ENCODE peak calls at places on chromosomes 5 and 9, in five cellular contexts. One of them, this sample, is unnamed. For H3K9me3 and H3K36me3, the result is how much of the 10 kb centered on the place peaks cover.

GRCh38 chr5:164335837-164336236 is 830.4 kb downstream of the MAT2B start:
- DNase-seq in ovary: no peak
- DNase-seq in HAP-1: no peak
- DNase-seq in adrenal gland: no peak
- DNase-seq in GM23248: peak
- DNase-seq in this sample: no peak

GRCh38 chr9:13728917-13729811 is 449.7 kb upstream of the MPDZ start:
- DNase-seq in ovary: no peak
- DNase-seq in HAP-1: no peak
- DNase-seq in adrenal gland: no peak
- DNase-seq in GM23248: peak
- DNase-seq in this sample: peak

GRCh38 chr9:17018540-17019196 is 116.2 kb upstream of the CNTLN start:
- DNase-seq in ovary: no peak
- DNase-seq in HAP-1: no peak
- DNase-seq in adrenal gland: no peak
- DNase-seq in GM23248: no peak
- DNase-seq in this sample: no peak

GRCh38 chr9:82436480-82436879 is 447.9 kb downstream of the SPATA31D1 start:
- DNase-seq in ovary: no peak
- DNase-seq in HAP-1: no peak
- DNase-seq in adrenal gland: no peak
- DNase-seq in GM23248: peak
- DNase-seq in this sample: no peak

GRCh38 chr5:83553000-83553486 is 81.5 kb downstream of the VCAN start:
- DNase-seq in ovary: no peak
- DNase-seq in HAP-1: no peak
- DNase-seq in adrenal gland: peak
- DNase-seq in GM23248: peak
- DNase-seq in this sample: peak

GRCh38 chr5:140690376-140690932 is 716 bp downstream of the HARS1 start:
- DNase-seq in ovary: no peak
- DNase-seq in HAP-1: no peak
- DNase-seq in adrenal gland: no peak
- DNase-seq in GM23248: peak
- DNase-seq in this sample: no peak

GRCh38 chr9:37602817-37603216 is 10.4 kb upstream of the TOMM5 start:
- DNase-seq in ovary: no peak
- DNase-seq in HAP-1: no peak
- DNase-seq in adrenal gland: peak
- DNase-seq in GM23248: peak
- DNase-seq in this sample: peak

GRCh38 chr9:118331622-118332045 is 627.4 kb downstream of the TLR4 start:
- DNase-seq in ovary: no peak
- DNase-seq in HAP-1: no peak
- DNase-seq in adrenal gland: peak
- DNase-seq in GM23248: peak
- DNase-seq in this sample: peak

GRCh38 chr5:150114102-150114641 is 27.8 kb upstream of the CSF1R start:
- DNase-seq in ovary: peak
- DNase-seq in HAP-1: peak
- DNase-seq in adrenal gland: no peak
- DNase-seq in GM23248: no peak
- DNase-seq in this sample: no peak

GRCh38 chr9:34628656-34629491 is at the start of gene ARID3C:
- DNase-seq in ovary: no peak
- DNase-seq in HAP-1: peak
- DNase-seq in adrenal gland: no peak
- DNase-seq in GM23248: peak
- DNase-seq in this sample: peak

GRCh38 chr5:37792976-37793328 is 46.9 kb downstream of the GDNF start:
- DNase-seq in ovary: no peak
- DNase-seq in HAP-1: no peak
- DNase-seq in adrenal gland: no peak
- DNase-seq in GM23248: peak
- DNase-seq in this sample: peak

GRCh38 chr9:110669439-110669838 is 848 bp downstream of the MUSK start:
- DNase-seq in ovary: no peak
- DNase-seq in HAP-1: no peak
- DNase-seq in adrenal gland: no peak
- DNase-seq in GM23248: no peak
- DNase-seq in this sample: no peak

GRCh38 chr5:141618030-141618803 is 583 bp downstream of the DIAPH1 start:
- DNase-seq in ovary: peak
- DNase-seq in HAP-1: peak
- DNase-seq in adrenal gland: peak
- DNase-seq in GM23248: peak
- DNase-seq in this sample: peak

GRCh38 chr9:109934499-109935214 is 154.7 kb downstream of the PALM2AKAP2 start:
- DNase-seq in ovary: no peak
- DNase-seq in HAP-1: no peak
- DNase-seq in adrenal gland: no peak
- DNase-seq in GM23248: no peak
- DNase-seq in this sample: no peak

GRCh38 chr9:95099321-95100070 is 218.0 kb downstream of the FANCC start:
- DNase-seq in ovary: no peak
- DNase-seq in HAP-1: no peak
- DNase-seq in adrenal gland: no peak
- DNase-seq in GM23248: no peak
- DNase-seq in this sample: no peak

GRCh38 chr5:119287547-119288073 is 68.2 kb upstream of the TNFAIP8 start:
- DNase-seq in ovary: no peak
- DNase-seq in HAP-1: no peak
- DNase-seq in adrenal gland: no peak
- DNase-seq in GM23248: peak
- DNase-seq in this sample: no peak

GRCh38 chr9:93304574-93305496 is 120.9 kb downstream of the WNK2 start:
- DNase-seq in ovary: peak
- DNase-seq in HAP-1: peak
- DNase-seq in adrenal gland: peak
- DNase-seq in GM23248: peak
- DNase-seq in this sample: peak

GRCh38 chr5:158121678-158122077 is 262.7 kb upstream of the CLINT1 start:
- DNase-seq in ovary: no peak
- DNase-seq in HAP-1: no peak
- DNase-seq in adrenal gland: no peak
- DNase-seq in GM23248: no peak
- DNase-seq in this sample: no peak

GRCh38 chr5:31987985-31988710 is 186.0 kb downstream of the GOLPH3 start:
- DNase-seq in ovary: no peak
- DNase-seq in HAP-1: no peak
- DNase-seq in adrenal gland: peak
- DNase-seq in GM23248: peak
- DNase-seq in this sample: peak

DNA sequence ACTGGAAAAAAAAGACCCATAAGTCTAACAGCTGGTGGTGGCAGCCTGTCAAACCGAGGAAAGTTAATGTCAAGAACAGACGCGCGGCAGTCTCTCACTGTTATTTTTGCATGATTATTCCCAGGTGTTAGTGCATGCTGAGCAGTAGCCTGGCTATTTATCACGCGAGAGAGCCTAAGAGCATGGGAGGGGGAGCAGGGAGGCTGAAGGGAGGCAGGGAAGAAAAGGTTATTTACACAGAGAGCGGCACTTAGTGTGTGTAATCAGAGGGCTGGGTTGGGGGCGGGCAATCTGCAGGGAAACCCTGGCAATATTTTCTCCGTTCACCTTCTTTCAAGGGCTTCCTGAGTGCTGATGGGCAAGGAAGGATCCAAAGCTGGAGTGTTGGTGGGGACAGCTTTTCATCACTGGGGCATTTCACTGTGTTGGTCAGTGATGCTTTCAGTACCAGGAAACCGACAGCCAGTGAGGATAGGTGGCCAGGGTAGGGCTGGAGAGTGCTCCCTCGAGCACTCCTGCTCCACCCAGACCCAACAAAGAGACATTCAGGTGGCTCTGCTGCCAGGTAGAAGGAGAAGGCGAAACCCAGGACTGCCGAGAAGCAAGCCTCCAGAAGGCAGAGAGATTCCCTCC is 39.6 kb downstream of the ZNF608 start:
- DNase-seq in ovary: no peak
- DNase-seq in HAP-1: peak
- DNase-seq in adrenal gland: no peak
- DNase-seq in GM23248: peak
- DNase-seq in this sample: no peak
- H3K4me3 ChIP-seq in ovary: no peak
- H3K4me3 ChIP-seq in HAP-1: no peak
- H3K4me3 ChIP-seq in adrenal gland: no peak
- H3K4me3 ChIP-seq in GM23248: no peak
- H3K4me3 ChIP-seq in this sample: no peak

DNA sequence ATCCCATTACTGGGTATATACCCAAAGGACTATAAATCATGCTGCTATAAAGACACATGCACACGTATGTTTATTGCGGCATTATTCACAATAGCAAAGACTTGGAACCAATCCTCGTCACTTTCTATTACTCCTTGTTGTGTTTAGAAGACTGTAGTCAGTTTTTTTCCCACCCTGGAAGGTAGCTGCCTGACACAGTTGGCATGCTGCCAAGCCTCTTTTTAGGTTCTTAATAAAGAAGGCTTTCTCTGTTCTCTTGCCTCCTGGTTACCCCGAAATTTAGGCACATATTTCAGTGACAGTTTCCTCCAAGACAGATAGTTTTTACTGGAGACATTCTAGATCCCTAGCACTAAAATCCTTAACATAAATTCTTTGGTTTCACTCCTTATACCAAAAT is 205.4 kb upstream of the PCSK5 start:
- DNase-seq in ovary: no peak
- DNase-seq in HAP-1: no peak
- DNase-seq in adrenal gland: no peak
- DNase-seq in GM23248: no peak
- DNase-seq in this sample: no peak
- H3K9me3 ChIP-seq in ovary: under half
- H3K9me3 ChIP-seq in HAP-1: under half
- H3K9me3 ChIP-seq in adrenal gland: under half
- H3K9me3 ChIP-seq in GM23248: under half
- H3K9me3 ChIP-seq in this sample: under half

DNA sequence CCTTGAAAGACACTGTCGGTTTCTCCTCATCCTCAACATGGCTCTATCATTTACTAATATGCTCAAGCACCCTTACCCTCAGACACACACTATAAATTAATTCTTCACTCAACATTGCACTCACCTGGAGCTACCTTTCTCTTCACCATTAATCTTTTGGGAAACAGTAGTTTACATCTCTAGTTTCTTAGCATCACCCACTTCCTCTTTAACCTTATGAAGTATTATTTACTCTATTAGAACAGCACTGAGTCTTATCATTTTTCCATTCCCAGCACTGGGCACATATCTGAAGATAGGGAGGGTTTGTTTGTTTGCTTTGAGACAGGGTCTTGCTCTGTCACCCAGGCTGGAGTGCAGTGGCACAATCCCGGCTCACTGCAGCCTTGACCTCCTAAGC is 213.5 kb downstream of the SMARCA2 start:
- DNase-seq in ovary: no peak
- DNase-seq in HAP-1: no peak
- DNase-seq in adrenal gland: no peak
- DNase-seq in GM23248: no peak
- DNase-seq in this sample: no peak
- H3K36me3 ChIP-seq in ovary: under half
- H3K36me3 ChIP-seq in HAP-1: under half
- H3K36me3 ChIP-seq in adrenal gland: under half
- H3K36me3 ChIP-seq in GM23248: under half
- H3K36me3 ChIP-seq in this sample: under half

GRCh38 chr9:104247899-104248460 is 153.9 kb downstream of the SMC2 start:
- DNase-seq in ovary: no peak
- DNase-seq in HAP-1: no peak
- DNase-seq in adrenal gland: no peak
- DNase-seq in GM23248: peak
- DNase-seq in this sample: no peak
- H3K4me3 ChIP-seq in ovary: no peak
- H3K4me3 ChIP-seq in HAP-1: no peak
- H3K4me3 ChIP-seq in adrenal gland: no peak
- H3K4me3 ChIP-seq in GM23248: no peak
- H3K4me3 ChIP-seq in this sample: no peak

DNA sequence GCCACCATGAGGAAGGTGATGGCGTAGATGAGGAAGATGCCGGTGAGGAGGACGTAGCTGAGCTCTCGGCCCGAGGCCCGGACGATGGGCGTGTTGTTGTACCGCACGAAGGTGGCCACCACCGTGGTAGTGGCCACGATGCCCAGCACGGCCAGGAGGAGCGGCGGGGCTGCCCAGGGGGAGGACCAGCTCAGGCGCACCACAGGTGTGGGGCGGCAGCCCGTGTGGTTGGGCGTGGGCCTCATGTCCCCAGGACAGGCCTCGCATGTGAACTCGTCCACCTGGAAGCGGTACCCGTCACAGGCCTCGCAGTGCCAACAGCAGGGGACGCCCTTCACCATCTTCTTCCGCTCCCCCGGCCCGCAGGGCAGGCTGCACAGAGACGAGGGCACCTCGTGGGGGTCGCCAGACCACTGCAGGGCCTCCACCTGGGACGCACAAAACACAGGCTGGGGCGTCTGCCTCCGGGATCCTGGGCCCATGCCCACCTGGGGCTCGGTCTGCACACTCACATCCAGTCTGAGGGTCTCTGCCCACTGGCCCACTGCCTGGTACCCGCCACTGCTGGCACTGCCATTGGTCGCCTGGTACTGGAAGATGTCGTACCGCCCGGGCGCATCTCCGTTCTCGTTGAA is 8.7 kb downstream of the GRM6 start:
- DNase-seq in ovary: no peak
- DNase-seq in HAP-1: no peak
- DNase-seq in adrenal gland: no peak
- DNase-seq in GM23248: no peak
- DNase-seq in this sample: no peak
- H3K9me3 ChIP-seq in ovary: under half
- H3K9me3 ChIP-seq in HAP-1: under half
- H3K9me3 ChIP-seq in adrenal gland: under half
- H3K9me3 ChIP-seq in GM23248: under half
- H3K9me3 ChIP-seq in this sample: under half

GRCh38 chr5:179771496-179771895 is 22.3 kb upstream of the LTC4S start:
- DNase-seq in ovary: no peak
- DNase-seq in HAP-1: no peak
- DNase-seq in adrenal gland: no peak
- DNase-seq in GM23248: no peak
- DNase-seq in this sample: no peak
- H3K36me3 ChIP-seq in ovary: under half
- H3K36me3 ChIP-seq in HAP-1: half or more
- H3K36me3 ChIP-seq in adrenal gland: under half
- H3K36me3 ChIP-seq in GM23248: half or more
- H3K36me3 ChIP-seq in this sample: half or more

GRCh38 chr5:139459451-139459934 is 3.0 kb downstream of the ECSCR start:
- DNase-seq in ovary: no peak
- DNase-seq in HAP-1: no peak
- DNase-seq in adrenal gland: no peak
- DNase-seq in GM23248: no peak
- DNase-seq in this sample: peak
- H3K4me3 ChIP-seq in ovary: no peak
- H3K4me3 ChIP-seq in HAP-1: no peak
- H3K4me3 ChIP-seq in adrenal gland: no peak
- H3K4me3 ChIP-seq in GM23248: no peak
- H3K4me3 ChIP-seq in this sample: no peak

DNA sequence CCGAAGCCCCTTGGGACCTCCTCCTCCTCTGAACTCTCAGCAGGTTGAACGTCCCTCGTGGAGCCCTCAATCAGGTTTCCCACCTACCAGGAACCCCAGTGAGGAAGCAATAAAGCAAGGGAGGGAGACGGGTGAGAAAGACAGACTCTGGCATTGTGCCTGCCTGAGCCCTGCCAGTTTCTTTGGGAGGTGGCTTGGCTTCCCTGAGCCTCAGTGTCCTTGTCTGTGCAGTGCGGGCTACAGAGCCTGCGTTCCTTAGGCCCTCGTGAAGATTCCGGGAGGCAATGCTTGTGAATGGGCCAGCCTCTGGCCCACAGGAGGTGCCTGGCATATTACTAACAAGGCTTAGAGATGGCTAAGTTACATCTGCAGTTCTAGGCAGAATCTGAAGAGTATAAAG is 11.9 kb downstream of the GTF3C5 start:
- DNase-seq in ovary: no peak
- DNase-seq in HAP-1: no peak
- DNase-seq in adrenal gland: peak
- DNase-seq in GM23248: no peak
- DNase-seq in this sample: no peak
- H3K9me3 ChIP-seq in ovary: under half
- H3K9me3 ChIP-seq in HAP-1: under half
- H3K9me3 ChIP-seq in adrenal gland: under half
- H3K9me3 ChIP-seq in GM23248: under half
- H3K9me3 ChIP-seq in this sample: under half

This sample was measured in MG63.